ENCODE peak calls at places on chromosomes 3 and 15, in six cellular contexts. One of them, this sample, is unnamed.

GRCh38 chr3:146314871-146315270 is 64.0 kb upstream of the PLSCR4 start:
- DNase-seq in NCI-H748 treated with DMSO at 0.1 percent for 48 hours: no peak
- DNase-seq in Panc1: no peak
- DNase-seq in D341Med: no peak
- DNase-seq in tibial artery: no peak
- DNase-seq in fibroblast of the aortic adventitia: peak; percentile 64
- DNase-seq in this sample: no peak

GRCh38 chr15:60982249-60982932 is 246.7 kb downstream of the RORA start:
- DNase-seq in Panc1: no peak
- DNase-seq in D341Med: no peak
- DNase-seq in fibroblast of the aortic adventitia: peak; percentile 60
- DNase-seq in tibial artery: no peak
- DNase-seq in NCI-H748 treated with DMSO at 0.1 percent for 48 hours: no peak
- DNase-seq in this sample: no peak

GRCh38 chr3:126816956-126817777 is 113.1 kb downstream of the CHCHD6 start:
- DNase-seq in fibroblast of the aortic adventitia: peak; percentile 73
- DNase-seq in tibial artery: no peak
- DNase-seq in Panc1: no peak
- DNase-seq in NCI-H748 treated with DMSO at 0.1 percent for 48 hours: no peak
- DNase-seq in D341Med: no peak
- DNase-seq in this sample: no peak

GRCh38 chr3:194570184-194570583 is 63.0 kb downstream of the TMEM44 start:
- DNase-seq in D341Med: no peak
- DNase-seq in fibroblast of the aortic adventitia: no peak
- DNase-seq in Panc1: no peak
- DNase-seq in tibial artery: no peak
- DNase-seq in NCI-H748 treated with DMSO at 0.1 percent for 48 hours: no peak
- DNase-seq in this sample: no peak

GRCh38 chr3:52036829-52037228 is 19.5 kb downstream of the DUSP7 start:
- DNase-seq in tibial artery: no peak
- DNase-seq in Panc1: no peak
- DNase-seq in D341Med: no peak
- DNase-seq in fibroblast of the aortic adventitia: no peak
- DNase-seq in NCI-H748 treated with DMSO at 0.1 percent for 48 hours: no peak
- DNase-seq in this sample: no peak

GRCh38 chr3:26521261-26521660 is 101.3 kb upstream of the LRRC3B start:
- DNase-seq in fibroblast of the aortic adventitia: no peak
- DNase-seq in Panc1: no peak
- DNase-seq in NCI-H748 treated with DMSO at 0.1 percent for 48 hours: no peak
- DNase-seq in D341Med: no peak
- DNase-seq in tibial artery: no peak
- DNase-seq in this sample: no peak

GRCh38 chr3:183328164-183328563 is 75.1 kb downstream of the B3GNT5 start:
- DNase-seq in NCI-H748 treated with DMSO at 0.1 percent for 48 hours: no peak
- DNase-seq in tibial artery: no peak
- DNase-seq in Panc1: no peak
- DNase-seq in D341Med: no peak
- DNase-seq in fibroblast of the aortic adventitia: no peak
- DNase-seq in this sample: no peak

GRCh38 chr3:46812237-46812791 is 50.9 kb downstream of the MYL3 start:
- DNase-seq in Panc1: no peak
- DNase-seq in fibroblast of the aortic adventitia: peak; percentile 18
- DNase-seq in NCI-H748 treated with DMSO at 0.1 percent for 48 hours: no peak
- DNase-seq in D341Med: peak; percentile 42
- DNase-seq in tibial artery: peak; percentile 78
- DNase-seq in this sample: no peak

GRCh38 chr3:129888739-129889138 is 4.8 kb downstream of the TMCC1 start:
- DNase-seq in tibial artery: no peak
- DNase-seq in fibroblast of the aortic adventitia: peak; percentile 89
- DNase-seq in D341Med: no peak
- DNase-seq in NCI-H748 treated with DMSO at 0.1 percent for 48 hours: no peak
- DNase-seq in Panc1: peak; percentile 24
- DNase-seq in this sample: peak; percentile 94

GRCh38 chr15:77537006-77537405 is 95.7 kb downstream of the LINGO1 start:
- DNase-seq in Panc1: no peak
- DNase-seq in tibial artery: peak; percentile 31
- DNase-seq in fibroblast of the aortic adventitia: no peak
- DNase-seq in D341Med: no peak
- DNase-seq in NCI-H748 treated with DMSO at 0.1 percent for 48 hours: no peak
- DNase-seq in this sample: no peak

GRCh38 chr15:29093065-29093435 is 176.6 kb downstream of the NSMCE3 start:
- DNase-seq in D341Med: no peak
- DNase-seq in NCI-H748 treated with DMSO at 0.1 percent for 48 hours: no peak
- DNase-seq in fibroblast of the aortic adventitia: no peak
- DNase-seq in Panc1: no peak
- DNase-seq in tibial artery: peak; percentile 57
- DNase-seq in this sample: no peak

GRCh38 chr15:72318408-72318942 is 1.5 kb downstream of the CELF6 start:
- DNase-seq in tibial artery: no peak
- DNase-seq in fibroblast of the aortic adventitia: no peak
- DNase-seq in D341Med: no peak
- DNase-seq in NCI-H748 treated with DMSO at 0.1 percent for 48 hours: no peak
- DNase-seq in Panc1: no peak
- DNase-seq in this sample: no peak

GRCh38 chr3:130956721-130957120 is 62.8 kb downstream of the ATP2C1 start:
- DNase-seq in D341Med: no peak
- DNase-seq in tibial artery: no peak
- DNase-seq in NCI-H748 treated with DMSO at 0.1 percent for 48 hours: no peak
- DNase-seq in Panc1: no peak
- DNase-seq in fibroblast of the aortic adventitia: no peak
- DNase-seq in this sample: no peak

GRCh38 chr3:172225215-172225707 is 185.9 kb downstream of the FNDC3B start:
- DNase-seq in Panc1: no peak
- DNase-seq in D341Med: no peak
- DNase-seq in fibroblast of the aortic adventitia: no peak
- DNase-seq in NCI-H748 treated with DMSO at 0.1 percent for 48 hours: no peak
- DNase-seq in tibial artery: no peak
- DNase-seq in this sample: no peak

GRCh38 chr3:10389341-10389740 is 68.4 kb upstream of the SEC13 start:
- DNase-seq in tibial artery: no peak
- DNase-seq in NCI-H748 treated with DMSO at 0.1 percent for 48 hours: no peak
- DNase-seq in D341Med: no peak
- DNase-seq in fibroblast of the aortic adventitia: no peak
- DNase-seq in Panc1: no peak
- DNase-seq in this sample: no peak

GRCh38 chr15:43509002-43509922 is 8.1 kb upstream of the MAP1A start:
- DNase-seq in tibial artery: peak; percentile 68
- DNase-seq in Panc1: no peak
- DNase-seq in fibroblast of the aortic adventitia: peak; percentile 80
- DNase-seq in D341Med: no peak
- DNase-seq in NCI-H748 treated with DMSO at 0.1 percent for 48 hours: no peak
- DNase-seq in this sample: no peak

GRCh38 chr3:81927811-81928210 is 166.4 kb upstream of the GBE1 start:
- DNase-seq in tibial artery: no peak
- DNase-seq in D341Med: no peak
- DNase-seq in NCI-H748 treated with DMSO at 0.1 percent for 48 hours: no peak
- DNase-seq in Panc1: no peak
- DNase-seq in fibroblast of the aortic adventitia: no peak
- DNase-seq in this sample: no peak

GRCh38 chr3:23876901-23877300 is 39.9 kb downstream of the NKIRAS1 start:
- DNase-seq in tibial artery: no peak
- DNase-seq in D341Med: no peak
- DNase-seq in Panc1: no peak
- DNase-seq in fibroblast of the aortic adventitia: no peak
- DNase-seq in NCI-H748 treated with DMSO at 0.1 percent for 48 hours: no peak
- DNase-seq in this sample: no peak

GRCh38 chr15:91047545-91048199 is 25.3 kb upstream of the VPS33B start:
- DNase-seq in Panc1: no peak
- DNase-seq in D341Med: no peak
- DNase-seq in fibroblast of the aortic adventitia: peak; percentile 30
- DNase-seq in NCI-H748 treated with DMSO at 0.1 percent for 48 hours: no peak
- DNase-seq in tibial artery: no peak
- DNase-seq in this sample: no peak

This sample was measured in AG09309.